ENCODE peak calls at places on chromosomes 16 and 17, in six cellular contexts. F, S, C, H, K and Q are unnamed samples.

GRCh38 chr17:65892912-65893377 is 299.0 kb downstream of the CEP112 start:
- DNase-seq in F (no peak), S (peak; percentile 9), C (no peak), H (no peak), K (no peak), Q (no peak)

GRCh38 chr17:56832446-56832845 is 1.3 kb downstream of the C17orf67 start:
- DNase-seq in F (no peak), S (no peak), C (no peak), H (no peak), K (no peak), Q (no peak)

GRCh38 chr17:28725660-28726395 is at the start of gene TLCD1:
- DNase-seq in F (peak; percentile 74), S (peak; percentile 90), C (peak; percentile 54), H (peak; percentile 54), K (no peak), Q (no peak)

GRCh38 chr16:27378871-27379580 is 22.9 kb upstream of the IL21R start:
- DNase-seq in F (no peak), S (no peak), C (no peak), H (no peak), K (no peak), Q (no peak)

GRCh38 chr16:78392585-78393195 is 293.2 kb downstream of the WWOX start:
- DNase-seq in F (no peak), S (no peak), C (no peak), H (no peak), K (no peak), Q (no peak)

GRCh38 chr17:38982858-38983746 is 15.9 kb upstream of the FBXO47 start:
- DNase-seq in F (peak; percentile 84), S (peak; percentile 72), C (peak; percentile 68), H (no peak), K (peak; percentile 51), Q (no peak)

GRCh38 chr17:45748911-45749310 is 35.2 kb upstream of the CRHR1 start:
- DNase-seq in F (no peak), S (no peak), C (no peak), H (no peak), K (no peak), Q (no peak)

GRCh38 chr17:35006345-35006744 is 26.0 kb downstream of the LIG3 start:
- DNase-seq in F (no peak), S (no peak), C (no peak), H (no peak), K (no peak), Q (no peak)

GRCh38 chr17:36182176-36183000 is 6.0 kb upstream of the TBC1D3B start:
- DNase-seq in F (peak; percentile 9), S (no peak), C (no peak), H (no peak), K (no peak), Q (no peak)

GRCh38 chr16:86611517-86611840 is 33.1 kb downstream of the FOXL1 start:
- DNase-seq in F (peak; percentile 90), S (no peak), C (peak; percentile 33), H (no peak), K (no peak), Q (no peak)

GRCh38 chr16:84633622-84634021 is 14.7 kb upstream of the KLHL36 start:
- DNase-seq in F (peak; percentile 75), S (no peak), C (peak; percentile 96), H (peak; percentile 37), K (no peak), Q (no peak)

GRCh38 chr16:61409604-61410003 is 626.6 kb downstream of the CDH8 start:
- DNase-seq in F (no peak), S (no peak), C (no peak), H (no peak), K (no peak), Q (no peak)

GRCh38 chr17:2054740-2055493 is at the start of gene HIC1:
- DNase-seq in F (peak; percentile 79), S (peak; percentile 92), C (peak; percentile 86), H (no peak), K (no peak), Q (peak; percentile 69)

GRCh38 chr17:2057130-2057713 is 2.3 kb downstream of the HIC1 start:
- DNase-seq in F (peak; percentile 39), S (no peak), C (no peak), H (no peak), K (no peak), Q (no peak)

GRCh38 chr17:2055494-2056220 is 754 bp downstream of the HIC1 start:
- DNase-seq in F (peak; percentile 58), S (peak; percentile 87), C (peak; percentile 67), H (no peak), K (no peak), Q (no peak)

GRCh38 chr17:2057714-2058520 is 3.0 kb downstream of the HIC1 start:
- DNase-seq in F (peak; percentile 59), S (no peak), C (no peak), H (no peak), K (no peak), Q (no peak)

GRCh38 chr17:2056221-2057129 is 1.6 kb downstream of the HIC1 start:
- DNase-seq in F (peak; percentile 72), S (peak; percentile 83), C (peak; percentile 62), H (no peak), K (no peak), Q (no peak)
- TF ChIP-seq CTCF in F (no peak), S (peak; percentile 27), C (no peak), H (no peak), K (no peak), Q (no peak)

DNA sequence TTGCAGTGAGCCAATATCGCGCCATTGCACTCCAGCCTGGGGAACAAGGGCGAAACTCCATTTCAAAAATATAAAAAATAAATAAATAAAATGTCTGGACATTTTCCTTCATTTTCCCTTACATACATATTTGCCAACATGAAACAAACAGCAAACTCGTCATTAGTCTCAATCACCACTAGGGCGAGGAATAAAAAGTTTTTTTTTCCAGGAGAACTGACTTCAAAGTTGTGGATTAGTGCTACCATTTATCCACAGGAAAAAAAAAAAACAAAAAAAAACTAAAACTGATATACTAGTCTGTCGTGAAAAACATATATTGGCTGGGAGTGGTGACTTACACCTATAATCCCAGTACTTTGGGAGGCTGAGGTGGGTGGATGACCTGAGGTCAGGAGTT is 77.0 kb upstream of the MTMR4 start:
- DNase-seq in F (no peak), S (no peak), C (no peak), H (no peak), K (no peak), Q (no peak)
- TF ChIP-seq CTCF in F (peak; percentile 24), S (no peak), C (no peak), H (no peak), K (no peak), Q (no peak)

DNA sequence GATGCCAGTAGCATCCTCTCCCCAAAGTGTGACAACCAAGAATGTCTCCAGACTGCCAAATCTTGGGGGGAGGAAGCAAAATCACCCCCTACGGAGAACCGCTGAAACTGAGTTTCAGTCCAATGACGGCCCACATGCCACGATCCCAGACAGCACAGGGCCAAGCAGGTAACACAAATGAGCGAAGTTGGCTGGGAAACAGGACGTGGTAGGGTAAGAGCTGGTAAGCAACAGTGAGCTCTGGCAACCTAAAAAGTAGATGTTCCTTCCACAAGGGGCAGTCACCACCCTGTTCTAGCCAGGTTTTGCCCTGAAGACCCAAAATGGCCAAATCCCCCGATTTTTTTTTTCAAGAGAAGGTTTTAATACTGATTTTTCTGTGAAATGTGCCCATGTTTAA is 25.4 kb downstream of the ZFHX3 start:
- DNase-seq in F (no peak), S (no peak), C (no peak), H (no peak), K (no peak), Q (no peak)
- TF ChIP-seq CTCF in F (no peak), S (no peak), C (no peak), H (no peak), K (no peak), Q (no peak)

GRCh38 chr16:89704281-89704680 is 2.8 kb upstream of the SPATA2L start:
- DNase-seq in F (no peak), S (no peak), C (no peak), H (no peak), K (no peak), Q (no peak)
- TF ChIP-seq CTCF in F (peak; percentile 1), S (no peak), C (no peak), H (no peak), K (no peak), Q (no peak)

GRCh38 chr17:48051706-48052486 is 3.7 kb downstream of the NFE2L1 start:
- DNase-seq in F (peak; percentile 99), S (no peak), C (peak; percentile 85), H (peak; percentile 78), K (peak; percentile 84), Q (no peak)
- TF ChIP-seq CTCF in F (peak; percentile 30), S (no peak), C (no peak), H (no peak), K (peak; percentile 15), Q (no peak)

DNA sequence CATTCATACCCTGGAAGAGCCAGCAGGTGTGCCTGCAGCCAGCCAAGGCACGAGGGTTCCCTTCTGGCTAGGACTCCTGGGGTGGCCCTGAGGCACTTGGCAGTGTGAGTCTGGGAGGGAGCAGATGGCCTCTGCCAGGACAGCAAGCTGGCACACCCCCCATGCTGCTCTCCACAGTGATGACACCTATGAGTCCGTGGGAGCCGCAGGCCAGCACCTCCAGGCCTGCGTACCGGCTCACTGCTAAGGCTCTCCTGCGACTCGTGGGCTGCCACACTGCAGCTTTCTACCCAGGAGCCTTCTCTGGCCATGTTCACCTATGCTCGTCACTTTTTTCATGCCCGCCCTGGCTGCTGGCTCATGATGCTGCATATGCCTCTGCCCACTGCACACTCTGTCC is 68.1 kb downstream of the NDEL1 start:
- DNase-seq in F (no peak), S (no peak), C (no peak), H (no peak), K (no peak), Q (no peak)
- TF ChIP-seq CTCF in F (no peak), S (no peak), C (no peak), H (no peak), K (no peak), Q (no peak)

DNA sequence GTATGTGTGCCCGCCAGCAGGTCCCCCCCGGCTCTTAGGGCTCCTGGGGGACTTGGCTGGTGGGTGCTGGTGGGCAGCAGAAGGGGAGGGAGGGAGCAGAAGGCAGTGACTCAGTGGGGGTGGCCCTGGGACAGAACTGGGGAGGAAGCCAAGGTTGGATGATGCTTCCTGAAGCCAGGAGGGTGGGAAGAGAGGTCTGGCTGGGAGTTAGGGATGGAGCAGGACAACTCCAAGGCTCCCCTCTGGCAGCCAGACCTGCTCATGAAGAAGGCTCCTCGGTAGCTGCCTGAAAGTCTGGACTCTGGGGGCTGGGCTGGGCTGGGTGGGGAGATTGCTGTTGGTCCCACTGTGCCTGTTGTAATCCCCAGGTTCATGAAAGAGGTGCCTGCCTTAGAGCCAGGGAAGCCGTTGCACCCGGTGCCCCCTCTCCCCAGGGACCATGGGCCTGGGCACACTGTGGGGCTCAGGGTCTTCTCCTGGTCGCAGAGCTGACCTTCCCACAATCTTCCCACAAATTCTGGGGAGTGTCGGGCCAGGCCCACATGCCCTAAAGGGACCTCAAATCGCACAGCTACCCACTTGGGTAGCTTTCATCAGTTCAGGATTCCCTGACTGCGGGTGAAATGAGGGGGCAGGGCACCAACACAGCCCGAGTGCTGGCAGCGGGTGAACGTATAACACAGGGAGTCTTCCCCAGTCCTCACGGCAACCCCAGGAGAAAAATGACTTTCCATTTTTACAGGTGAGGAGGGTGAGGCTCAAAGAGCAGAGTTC is 1.1 kb upstream of the PLEKHG4 start:
- DNase-seq in F (peak; percentile 75), S (no peak), C (peak; percentile 47), H (no peak), K (peak; percentile 48), Q (no peak)
- TF ChIP-seq CTCF in F (no peak), S (no peak), C (no peak), H (no peak), K (no peak), Q (no peak)